ENCODE peak calls at places on chromosomes 16 and 17, in nine cellular contexts. Q is cardiac fibroblast, J is lower lobe of right lung, Y is AG08395, Z is body of pancreas, X is DMS79, O is skeletal muscle cell, G is EL, W is NCI-H748 treated with DMSO at 0.1 percent for 48 hours. V is an unnamed sample.

GRCh38 chr17:4950075-4950756 is 703 bp upstream of the ENO3 start:
- DNase-seq in W (no peak), Q (no peak), O (no peak), Y (peak), Z (peak), G (no peak), X (no peak), J (peak), V (peak)

GRCh38 chr16:68031951-68032350 is 8.9 kb downstream of the DUS2 start:
- DNase-seq in Z (no peak), W (no peak), O (no peak), X (no peak), J (no peak), Q (no peak), G (peak), Y (no peak), V (peak)

GRCh38 chr17:59010026-59010425 is 96.7 kb downstream of the TRIM37 start:
- DNase-seq in Q (no peak), Z (no peak), X (no peak), O (no peak), J (no peak), Y (no peak), G (no peak), W (no peak), V (peak)

GRCh38 chr16:30121741-30122620 is 1.0 kb downstream of the MAPK3 start:
- DNase-seq in G (no peak), Z (peak), O (no peak), X (no peak), Q (peak), Y (peak), W (no peak), J (peak), V (peak)

GRCh38 chr17:77375917-77376651 is 235.3 kb downstream of the SEC14L1 start:
- DNase-seq in X (no peak), Z (no peak), G (peak), W (no peak), Y (peak), Q (peak), O (peak), J (no peak), V (peak)

GRCh38 chr17:33983824-33984574 is 271.1 kb upstream of the CCL2 start:
- DNase-seq in Q (no peak), Y (no peak), G (no peak), O (no peak), W (no peak), J (no peak), Z (no peak), X (no peak), V (no peak)

GRCh38 chr16:79874391-79874790 is 273.9 kb upstream of the MAF start:
- DNase-seq in Z (no peak), W (no peak), Q (no peak), G (no peak), J (no peak), X (no peak), O (no peak), Y (no peak), V (no peak)

GRCh38 chr16:68434654-68435210 is 13.6 kb downstream of the SMPD3 start:
- DNase-seq in G (no peak), Z (no peak), O (no peak), Y (no peak), Q (no peak), J (no peak), X (no peak), W (no peak), V (no peak)

GRCh38 chr16:89191901-89192184 is 8.5 kb downstream of the SLC22A31 start:
- DNase-seq in Q (no peak), O (no peak), W (no peak), G (no peak), J (no peak), Z (no peak), Y (no peak), X (no peak), V (no peak)

GRCh38 chr17:77145209-77145608 is 4.4 kb downstream of the SEC14L1 start:
- DNase-seq in Z (no peak), X (no peak), J (no peak), W (no peak), Q (no peak), G (no peak), O (no peak), Y (no peak), V (no peak)

GRCh38 chr16:15907863-15908478 is 19.6 kb upstream of the CEP20 start:
- DNase-seq in Q (peak), W (no peak), G (peak), O (no peak), Z (no peak), X (peak), Y (no peak), J (no peak), V (peak)

GRCh38 chr17:50064253-50064991 is 8.5 kb downstream of the ITGA3 start:
- DNase-seq in J (peak), X (no peak), Z (no peak), O (peak), Q (peak), W (no peak), G (peak), Y (peak), V (peak)

GRCh38 chr17:65278050-65278819 is 141.1 kb downstream of the RGS9 start:
- DNase-seq in O (peak), Q (peak), G (peak), W (peak), Y (peak), Z (peak), J (peak), X (no peak), V (peak)

GRCh38 chr16:16127469-16128116 is 95.7 kb downstream of the ABCC6 start:
- DNase-seq in Z (peak), X (peak), O (peak), G (peak), W (no peak), J (peak), Q (peak), Y (peak), V (peak)

GRCh38 chr17:57247261-57247660 is 9.1 kb upstream of the MSI2 start:
- DNase-seq in Z (no peak), Y (no peak), Q (no peak), W (no peak), G (no peak), O (no peak), X (no peak), J (no peak), V (no peak)

GRCh38 chr17:27760069-27760885 is 40.1 kb downstream of the NOS2 start:
- DNase-seq in Q (peak), J (peak), Z (peak), X (no peak), G (peak), O (no peak), W (no peak), Y (peak), V (peak)

GRCh38 chr17:59451706-59452105 is 113.7 kb upstream of the DHX40 start:
- DNase-seq in X (no peak), Z (no peak), G (peak), J (no peak), Y (peak), W (no peak), O (peak), Q (no peak), V (peak)

GRCh38 chr17:77498875-77499698 is 358.3 kb downstream of the SEC14L1 start:
- DNase-seq in W (no peak), Y (no peak), X (no peak), Z (no peak), G (no peak), J (no peak), Q (no peak), O (no peak), V (no peak)

GRCh38 chr16:3113765-3114479 is 1.5 kb downstream of the ZNF205 start:
- DNase-seq in W (no peak), J (no peak), G (peak), X (no peak), Y (no peak), O (no peak), Q (no peak), Z (no peak), V (peak)

GRCh38 chr16:5595849-5596248 is 498.3 kb upstream of the EEF2KMT start:
- DNase-seq in J (no peak), X (no peak), Y (no peak), O (no peak), Q (no peak), Z (no peak), G (no peak), W (no peak), V (no peak)

GRCh38 chr17:28371245-28372202 is at the start of gene SARM1:
- DNase-seq in W (peak), J (peak), X (peak), Y (peak), G (peak), O (peak), Z (peak), Q (peak), V (peak)

GRCh38 chr17:9364837-9365430 is 210.7 kb downstream of the STX8 start:
- DNase-seq in Z (no peak), Y (no peak), Q (no peak), W (no peak), X (no peak), J (no peak), G (peak), O (no peak), V (peak)

GRCh38 chr17:75654176-75654575 is 12.8 kb downstream of the RECQL5 start:
- DNase-seq in O (no peak), Z (no peak), Y (no peak), J (no peak), Q (no peak), G (no peak), X (no peak), W (no peak), V (peak)

GRCh38 chr17:40777971-40778370 is 4.4 kb downstream of the KRT27 start:
- DNase-seq in J (no peak), W (no peak), O (no peak), Y (no peak), X (peak), Z (no peak), G (no peak), Q (no peak), V (no peak)

GRCh38 chr17:15263206-15263579 is 1.9 kb downstream of the PMP22 start:
- DNase-seq in O (peak), W (no peak), J (peak), Z (peak), Y (peak), X (no peak), Q (peak), G (peak), V (peak)

GRCh38 chr17:42027961-42028790 is 8.3 kb downstream of the NKIRAS2 start:
- DNase-seq in X (no peak), J (no peak), W (no peak), G (peak), Z (peak), Y (no peak), Q (no peak), O (no peak), V (peak)

GRCh38 chr17:79925242-79925957 is 86.2 kb upstream of the CBX4 start:
- DNase-seq in G (peak), X (no peak), O (no peak), J (peak), Y (peak), Z (peak), W (no peak), Q (peak), V (peak)

GRCh38 chr16:85777583-85778310 is 21.6 kb downstream of the EMC8 start:
- DNase-seq in X (no peak), Z (no peak), W (no peak), G (peak), J (no peak), O (no peak), Y (no peak), Q (no peak), V (peak)

GRCh38 chr17:151886-152859 is 14.8 kb downstream of the SCGB1C2 start:
- DNase-seq in Q (no peak), J (peak), W (no peak), G (peak), Y (no peak), X (no peak), Z (no peak), O (no peak), V (peak)

GRCh38 chr16:69563605-69564580 is 1.9 kb upstream of the NFAT5 start:
- DNase-seq in O (no peak), Z (no peak), Y (no peak), G (peak), Q (no peak), J (no peak), W (no peak), X (no peak), V (peak)

GRCh38 chr17:54948380-54948779 is 20.1 kb downstream of the COX11 start:
- DNase-seq in G (peak), J (no peak), W (no peak), Y (peak), X (no peak), Q (peak), O (peak), Z (no peak), V (peak)

GRCh38 chr17:31297090-31297489 is at the start of gene OMG:
- DNase-seq in Q (no peak), Y (no peak), W (no peak), X (no peak), O (no peak), G (no peak), J (no peak), Z (no peak), V (no peak)